ENCODE peak calls at places on chromosomes 12 and 14, in nine cellular contexts. D is coronary artery, U is astrocyte of the spinal cord, I is AG04450, W is esophagus squamous epithelium, Q is HL-60, N is psoas muscle, A is lower leg skin, G is transverse colon. R is an unnamed sample.
A peak's percentile ranks its signal among the peaks of the same experiment; 100 is the strongest.

GRCh38 chr12:121740847-121741246 is 28.3 kb downstream of the TMEM120B start:
- DNase-seq in I (no peak), Q (no peak), W (no peak), U (no peak), G (no peak), A (no peak), D (no peak), N (no peak), R (no peak)

GRCh38 chr14:103521438-103521961 is 1.1 kb downstream of the CKB start:
- DNase-seq in I (no peak), U (no peak), G (no peak), N (no peak), A (no peak), W (no peak), Q (no peak), D (no peak), R (no peak)

GRCh38 chr12:6635375-6635855 is 344 bp downstream of the LPAR5 start:
- DNase-seq in Q (peak; percentile 59), W (no peak), N (no peak), A (no peak), G (no peak), D (no peak), I (no peak), U (no peak), R (no peak)

GRCh38 chr14:101755591-101756324 is 5.8 kb upstream of the PPP2R5C start:
- DNase-seq in N (no peak), W (no peak), Q (no peak), U (no peak), D (no peak), G (no peak), I (no peak), A (peak; percentile 76), R (no peak)

GRCh38 chr12:26273811-26274210 is 78.4 kb downstream of the SSPN start:
- DNase-seq in W (no peak), Q (no peak), U (no peak), A (no peak), N (no peak), I (no peak), D (no peak), G (no peak), R (no peak)

GRCh38 chr12:2682301-2683282 is 112.2 kb upstream of the FKBP4 start:
- DNase-seq in N (no peak), W (no peak), Q (peak; percentile 75), G (peak; percentile 31), I (peak; percentile 36), D (peak; percentile 56), A (peak; percentile 68), U (peak; percentile 41), R (peak; percentile 42)

GRCh38 chr14:106436310-106436905 is 910.0 kb downstream of the TMEM121 start:
- DNase-seq in I (no peak), N (no peak), A (no peak), U (no peak), W (no peak), G (peak; percentile 35), Q (peak; percentile 56), D (no peak), R (no peak)

GRCh38 chr12:1840981-1841425 is 20.6 kb downstream of the LRTM2 start:
- DNase-seq in I (no peak), U (no peak), W (no peak), Q (no peak), N (no peak), A (no peak), G (no peak), D (no peak), R (no peak)

GRCh38 chr12:124764451-124764850 is 99.2 kb downstream of the SCARB1 start:
- DNase-seq in D (no peak), N (peak; percentile 66), Q (peak; percentile 67), W (no peak), G (peak; percentile 52), I (no peak), A (no peak), U (peak; percentile 84), R (peak; percentile 88)

GRCh38 chr12:114935658-114936057 is 251.7 kb upstream of the TBX3 start:
- DNase-seq in N (no peak), D (no peak), Q (no peak), U (no peak), W (no peak), G (no peak), I (no peak), A (no peak), R (no peak)

GRCh38 chr12:62632521-62632920 is 165.9 kb downstream of the MON2 start:
- DNase-seq in G (peak; percentile 35), W (no peak), I (no peak), Q (no peak), U (peak; percentile 38), D (no peak), N (peak; percentile 56), A (peak; percentile 89), R (peak; percentile 76)

GRCh38 chr14:87170179-87170578 is 822.8 kb downstream of the GALC start:
- DNase-seq in N (no peak), A (no peak), W (no peak), D (no peak), Q (no peak), I (no peak), U (no peak), G (no peak), R (no peak)

GRCh38 chr12:83985068-83985467 is 927.5 kb downstream of the SLC6A15 start:
- DNase-seq in Q (no peak), U (no peak), A (no peak), W (no peak), G (no peak), I (no peak), D (no peak), N (no peak), R (peak; percentile 0)

GRCh38 chr12:105676694-105677093 is 346.2 kb downstream of the C12orf75 start:
- DNase-seq in N (no peak), U (no peak), G (peak; percentile 81), Q (no peak), W (no peak), I (no peak), A (peak; percentile 86), D (no peak), R (no peak)

GRCh38 chr14:35890308-35890707 is 64.2 kb downstream of the BRMS1L start:
- DNase-seq in Q (no peak), G (no peak), W (no peak), U (no peak), A (no peak), D (no peak), I (no peak), N (no peak), R (no peak)

DNA sequence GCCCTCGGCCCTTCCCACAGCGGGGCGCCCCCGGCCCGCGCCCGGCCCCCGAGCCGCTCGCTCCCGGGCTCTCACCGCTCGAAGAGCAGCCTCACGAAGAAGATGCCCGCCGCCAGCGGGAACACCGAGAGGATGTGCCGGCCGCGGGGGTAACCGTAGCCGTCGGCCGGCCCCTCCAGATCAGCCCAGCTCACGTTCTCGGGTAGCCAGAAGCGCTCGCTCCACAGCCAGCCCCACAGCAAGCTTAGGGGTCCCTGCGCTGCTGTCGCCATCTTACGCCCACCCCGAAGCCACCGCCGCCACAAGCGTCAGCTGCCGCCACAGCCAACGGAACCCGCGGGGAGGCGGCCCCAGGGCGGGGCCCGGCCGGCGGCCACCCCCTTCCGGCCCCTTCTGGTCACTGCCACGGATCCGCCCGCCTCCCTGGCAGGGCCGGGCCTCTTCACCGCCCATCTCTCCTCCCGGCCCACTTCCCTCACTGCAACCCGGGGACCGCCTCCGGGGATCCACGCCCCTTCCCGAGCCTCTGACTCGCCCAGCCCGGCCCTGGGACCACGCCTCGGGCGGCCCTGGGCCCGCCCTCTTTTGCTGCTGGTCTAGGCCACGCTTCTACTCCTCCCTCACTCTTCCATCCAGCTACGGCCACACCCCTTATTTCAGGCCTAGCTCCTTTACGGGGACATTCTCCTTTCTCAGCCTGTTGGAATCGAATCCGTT is at the start of gene CERS5:
- DNase-seq in G (peak; percentile 99), N (peak; percentile 99), Q (peak; percentile 99), D (peak; percentile 99), A (peak; percentile 100), I (peak; percentile 96), W (peak; percentile 85), U (peak; percentile 99), R (peak; percentile 97)
- TF ChIP-seq CTCF in G (peak; percentile 35), N (peak; percentile 37), Q (no peak), D (no peak), A (no peak), I (no peak), W (no peak), U (no peak), R (peak; percentile 11)

GRCh38 chr14:67850066-67850830 is 30.7 kb downstream of the RAD51B start:
- DNase-seq in A (no peak), W (no peak), I (no peak), N (no peak), G (no peak), D (no peak), Q (no peak), U (no peak), R (no peak)

GRCh38 chr14:67853207-67853606 is 33.6 kb downstream of the RAD51B start:
- DNase-seq in I (no peak), A (no peak), Q (no peak), N (no peak), D (no peak), W (no peak), G (no peak), U (no peak), R (no peak)

GRCh38 chr14:67851785-67852410 is 32.3 kb downstream of the RAD51B start:
- DNase-seq in A (no peak), W (no peak), N (no peak), G (no peak), Q (no peak), D (no peak), U (no peak), I (no peak), R (no peak)

GRCh38 chr14:67856806-67857205 is 37.2 kb downstream of the RAD51B start:
- DNase-seq in N (no peak), D (no peak), A (no peak), Q (no peak), U (peak; percentile 69), I (no peak), W (no peak), G (no peak), R (peak; percentile 4)

GRCh38 chr14:67853748-67854147 is 34.2 kb downstream of the RAD51B start:
- DNase-seq in G (no peak), D (no peak), I (no peak), W (no peak), Q (peak; percentile 22), N (no peak), A (no peak), U (no peak), R (no peak)
- H3K4me3 ChIP-seq in G (no peak overlapping the region), D (no peak overlapping the region), I (no peak overlapping the region), W (no peak overlapping the region), Q (no peak overlapping the region), N (no peak overlapping the region), A (no peak overlapping the region), U (no peak overlapping the region), R (no peak overlapping the region)

GRCh38 chr12:65602579-65603295 is 221.5 kb upstream of the HMGA2 start:
- DNase-seq in Q (peak; percentile 47), I (peak; percentile 87), N (peak; percentile 70), G (peak; percentile 80), A (peak; percentile 92), D (peak; percentile 86), W (peak; percentile 4), U (peak; percentile 97), R (peak; percentile 97)
- TF ChIP-seq CTCF in Q (peak; percentile 60), I (peak; percentile 86), N (peak; percentile 62), G (peak; percentile 56), A (no peak), D (no peak), W (peak; percentile 22), U (peak; percentile 76), R (peak; percentile 84)

DNA sequence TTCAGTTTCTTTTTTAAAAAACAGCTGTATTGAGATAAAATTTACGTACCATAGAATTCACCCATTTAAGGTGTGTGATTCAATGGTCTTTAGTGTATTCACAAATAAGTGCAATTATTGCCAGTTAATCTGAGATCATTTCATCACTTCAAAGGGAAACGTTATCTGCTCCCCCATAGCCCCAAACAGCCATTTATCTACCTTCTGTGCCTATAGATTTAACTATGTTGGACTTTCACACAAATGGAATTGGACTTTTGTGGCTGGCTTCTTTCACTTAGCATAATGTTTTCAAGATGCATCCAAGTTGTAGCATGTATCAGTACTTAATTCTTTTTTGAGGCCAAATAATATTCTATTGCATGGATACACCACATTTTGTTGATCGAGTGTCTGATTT is 9.7 kb downstream of the PNP start:
- DNase-seq in U (no peak), Q (no peak), I (no peak), G (no peak), D (no peak), A (no peak), N (no peak), W (no peak), R (no peak)
- H3K4me3 ChIP-seq in U (no peak overlapping the region), Q (no peak overlapping the region), I (no peak overlapping the region), G (no peak overlapping the region), D (no peak overlapping the region), A (no peak overlapping the region), N (no peak overlapping the region), W (no peak overlapping the region), R (no peak overlapping the region)